ENCODE peak calls at places on chromosomes 7 and 10, in ten cellular contexts. One of them, this sample, is unnamed.

GRCh38 chr7:122268101-122268500 is 36.4 kb downstream of the FEZF1 start:
- DNase-seq in GM12864: no peak
- DNase-seq in upper lobe of right lung: no peak
- DNase-seq in HEK293T: no peak
- DNase-seq in stimulated activated CD4-positive, alpha-beta T cell treated with anti-CD3 and anti-CD28 coated beads, Interleukin-2, amount 100 ng/mL, for 48 hours: no peak
- DNase-seq in CD4-positive, alpha-beta memory T cell: no peak
- DNase-seq in NCI-H345: no peak
- DNase-seq in AG09309: no peak
- DNase-seq in mesendoderm: no peak
- DNase-seq in GM12865: no peak
- DNase-seq in this sample: no peak

GRCh38 chr7:92325850-92326249 is 80.1 kb downstream of the ANKIB1 start:
- DNase-seq in GM12865: peak
- DNase-seq in HEK293T: no peak
- DNase-seq in AG09309: no peak
- DNase-seq in upper lobe of right lung: no peak
- DNase-seq in mesendoderm: no peak
- DNase-seq in stimulated activated CD4-positive, alpha-beta T cell treated with anti-CD3 and anti-CD28 coated beads, Interleukin-2, amount 100 ng/mL, for 48 hours: no peak
- DNase-seq in GM12864: no peak
- DNase-seq in CD4-positive, alpha-beta memory T cell: no peak
- DNase-seq in NCI-H345: no peak
- DNase-seq in this sample: no peak

GRCh38 chr10:71975087-71975890 is 11.1 kb downstream of the CHST3 start:
- DNase-seq in mesendoderm: no peak
- DNase-seq in CD4-positive, alpha-beta memory T cell: no peak
- DNase-seq in HEK293T: no peak
- DNase-seq in upper lobe of right lung: peak
- DNase-seq in stimulated activated CD4-positive, alpha-beta T cell treated with anti-CD3 and anti-CD28 coated beads, Interleukin-2, amount 100 ng/mL, for 48 hours: no peak
- DNase-seq in GM12865: no peak
- DNase-seq in AG09309: no peak
- DNase-seq in NCI-H345: no peak
- DNase-seq in GM12864: no peak
- DNase-seq in this sample: no peak

GRCh38 chr7:135712182-135712782 is 15.7 kb downstream of the SLC13A4 start:
- DNase-seq in CD4-positive, alpha-beta memory T cell: no peak
- DNase-seq in upper lobe of right lung: no peak
- DNase-seq in mesendoderm: no peak
- DNase-seq in stimulated activated CD4-positive, alpha-beta T cell treated with anti-CD3 and anti-CD28 coated beads, Interleukin-2, amount 100 ng/mL, for 48 hours: no peak
- DNase-seq in NCI-H345: peak
- DNase-seq in AG09309: no peak
- DNase-seq in GM12864: no peak
- DNase-seq in GM12865: peak
- DNase-seq in HEK293T: no peak
- DNase-seq in this sample: no peak

GRCh38 chr10:124721295-124722052 is 22.7 kb downstream of the FAM53B start:
- DNase-seq in GM12865: no peak
- DNase-seq in mesendoderm: no peak
- DNase-seq in AG09309: no peak
- DNase-seq in HEK293T: no peak
- DNase-seq in stimulated activated CD4-positive, alpha-beta T cell treated with anti-CD3 and anti-CD28 coated beads, Interleukin-2, amount 100 ng/mL, for 48 hours: no peak
- DNase-seq in CD4-positive, alpha-beta memory T cell: no peak
- DNase-seq in GM12864: no peak
- DNase-seq in upper lobe of right lung: peak
- DNase-seq in NCI-H345: no peak
- DNase-seq in this sample: no peak

GRCh38 chr10:86775056-86775858 is 18.8 kb downstream of the BMPR1A start:
- DNase-seq in upper lobe of right lung: no peak
- DNase-seq in mesendoderm: peak
- DNase-seq in HEK293T: no peak
- DNase-seq in AG09309: no peak
- DNase-seq in CD4-positive, alpha-beta memory T cell: no peak
- DNase-seq in GM12864: no peak
- DNase-seq in stimulated activated CD4-positive, alpha-beta T cell treated with anti-CD3 and anti-CD28 coated beads, Interleukin-2, amount 100 ng/mL, for 48 hours: no peak
- DNase-seq in NCI-H345: no peak
- DNase-seq in GM12865: peak
- DNase-seq in this sample: peak

GRCh38 chr7:30980194-30980593 is 16.4 kb downstream of the GHRHR start:
- DNase-seq in GM12864: no peak
- DNase-seq in NCI-H345: no peak
- DNase-seq in CD4-positive, alpha-beta memory T cell: no peak
- DNase-seq in HEK293T: no peak
- DNase-seq in AG09309: no peak
- DNase-seq in GM12865: no peak
- DNase-seq in upper lobe of right lung: no peak
- DNase-seq in mesendoderm: no peak
- DNase-seq in stimulated activated CD4-positive, alpha-beta T cell treated with anti-CD3 and anti-CD28 coated beads, Interleukin-2, amount 100 ng/mL, for 48 hours: no peak
- DNase-seq in this sample: no peak

GRCh38 chr7:73974101-73974947 is 53.6 kb upstream of the ELN start:
- DNase-seq in mesendoderm: no peak
- DNase-seq in CD4-positive, alpha-beta memory T cell: no peak
- DNase-seq in GM12864: no peak
- DNase-seq in AG09309: no peak
- DNase-seq in NCI-H345: no peak
- DNase-seq in HEK293T: no peak
- DNase-seq in GM12865: no peak
- DNase-seq in stimulated activated CD4-positive, alpha-beta T cell treated with anti-CD3 and anti-CD28 coated beads, Interleukin-2, amount 100 ng/mL, for 48 hours: no peak
- DNase-seq in upper lobe of right lung: peak
- DNase-seq in this sample: no peak

GRCh38 chr10:943334-944033 is 12.0 kb upstream of the LARP4B start:
- DNase-seq in HEK293T: no peak
- DNase-seq in GM12864: no peak
- DNase-seq in GM12865: peak
- DNase-seq in stimulated activated CD4-positive, alpha-beta T cell treated with anti-CD3 and anti-CD28 coated beads, Interleukin-2, amount 100 ng/mL, for 48 hours: no peak
- DNase-seq in NCI-H345: no peak
- DNase-seq in upper lobe of right lung: no peak
- DNase-seq in AG09309: no peak
- DNase-seq in CD4-positive, alpha-beta memory T cell: no peak
- DNase-seq in mesendoderm: no peak
- DNase-seq in this sample: no peak

GRCh38 chr10:47127188-47127587 is 172.8 kb upstream of the GDF10 start:
- DNase-seq in CD4-positive, alpha-beta memory T cell: no peak
- DNase-seq in NCI-H345: no peak
- DNase-seq in AG09309: no peak
- DNase-seq in GM12864: no peak
- DNase-seq in GM12865: no peak
- DNase-seq in HEK293T: no peak
- DNase-seq in upper lobe of right lung: no peak
- DNase-seq in mesendoderm: peak
- DNase-seq in stimulated activated CD4-positive, alpha-beta T cell treated with anti-CD3 and anti-CD28 coated beads, Interleukin-2, amount 100 ng/mL, for 48 hours: no peak
- DNase-seq in this sample: no peak

GRCh38 chr7:114444196-114444595 is 29.6 kb downstream of the FOXP2 start:
- DNase-seq in upper lobe of right lung: no peak
- DNase-seq in mesendoderm: no peak
- DNase-seq in CD4-positive, alpha-beta memory T cell: no peak
- DNase-seq in stimulated activated CD4-positive, alpha-beta T cell treated with anti-CD3 and anti-CD28 coated beads, Interleukin-2, amount 100 ng/mL, for 48 hours: no peak
- DNase-seq in GM12864: no peak
- DNase-seq in GM12865: peak
- DNase-seq in AG09309: no peak
- DNase-seq in NCI-H345: no peak
- DNase-seq in HEK293T: no peak
- DNase-seq in this sample: no peak

GRCh38 chr7:74185016-74185415 is 10.9 kb downstream of the EIF4H start:
- DNase-seq in stimulated activated CD4-positive, alpha-beta T cell treated with anti-CD3 and anti-CD28 coated beads, Interleukin-2, amount 100 ng/mL, for 48 hours: no peak
- DNase-seq in mesendoderm: no peak
- DNase-seq in NCI-H345: no peak
- DNase-seq in GM12865: no peak
- DNase-seq in CD4-positive, alpha-beta memory T cell: no peak
- DNase-seq in HEK293T: no peak
- DNase-seq in upper lobe of right lung: no peak
- DNase-seq in GM12864: no peak
- DNase-seq in AG09309: no peak
- DNase-seq in this sample: no peak

GRCh38 chr10:71086439-71087080 is 125.8 kb upstream of the UNC5B start:
- DNase-seq in upper lobe of right lung: peak
- DNase-seq in AG09309: no peak
- DNase-seq in GM12865: no peak
- DNase-seq in stimulated activated CD4-positive, alpha-beta T cell treated with anti-CD3 and anti-CD28 coated beads, Interleukin-2, amount 100 ng/mL, for 48 hours: no peak
- DNase-seq in NCI-H345: no peak
- DNase-seq in CD4-positive, alpha-beta memory T cell: no peak
- DNase-seq in GM12864: no peak
- DNase-seq in HEK293T: no peak
- DNase-seq in mesendoderm: no peak
- DNase-seq in this sample: no peak

GRCh38 chr10:33098966-33099663 is 141.1 kb upstream of the ITGB1 start:
- DNase-seq in AG09309: no peak
- DNase-seq in NCI-H345: no peak
- DNase-seq in HEK293T: no peak
- DNase-seq in GM12864: no peak
- DNase-seq in stimulated activated CD4-positive, alpha-beta T cell treated with anti-CD3 and anti-CD28 coated beads, Interleukin-2, amount 100 ng/mL, for 48 hours: no peak
- DNase-seq in GM12865: no peak
- DNase-seq in CD4-positive, alpha-beta memory T cell: no peak
- DNase-seq in mesendoderm: no peak
- DNase-seq in upper lobe of right lung: no peak
- DNase-seq in this sample: no peak

GRCh38 chr7:133775201-133775600 is 351.9 kb upstream of the LRGUK start:
- DNase-seq in GM12865: no peak
- DNase-seq in CD4-positive, alpha-beta memory T cell: no peak
- DNase-seq in HEK293T: no peak
- DNase-seq in mesendoderm: no peak
- DNase-seq in stimulated activated CD4-positive, alpha-beta T cell treated with anti-CD3 and anti-CD28 coated beads, Interleukin-2, amount 100 ng/mL, for 48 hours: no peak
- DNase-seq in upper lobe of right lung: no peak
- DNase-seq in NCI-H345: peak
- DNase-seq in GM12864: no peak
- DNase-seq in AG09309: no peak
- DNase-seq in this sample: no peak

GRCh38 chr10:19920075-19920726 is 104.0 kb downstream of the PLXDC2 start:
- DNase-seq in CD4-positive, alpha-beta memory T cell: no peak
- DNase-seq in AG09309: no peak
- DNase-seq in GM12864: no peak
- DNase-seq in GM12865: no peak
- DNase-seq in upper lobe of right lung: no peak
- DNase-seq in NCI-H345: no peak
- DNase-seq in HEK293T: no peak
- DNase-seq in mesendoderm: peak
- DNase-seq in stimulated activated CD4-positive, alpha-beta T cell treated with anti-CD3 and anti-CD28 coated beads, Interleukin-2, amount 100 ng/mL, for 48 hours: no peak
- DNase-seq in this sample: no peak

GRCh38 chr10:27643296-27643695 is 102.3 kb downstream of the MKX start:
- DNase-seq in GM12865: no peak
- DNase-seq in CD4-positive, alpha-beta memory T cell: no peak
- DNase-seq in GM12864: no peak
- DNase-seq in NCI-H345: no peak
- DNase-seq in AG09309: no peak
- DNase-seq in mesendoderm: no peak
- DNase-seq in upper lobe of right lung: no peak
- DNase-seq in stimulated activated CD4-positive, alpha-beta T cell treated with anti-CD3 and anti-CD28 coated beads, Interleukin-2, amount 100 ng/mL, for 48 hours: no peak
- DNase-seq in HEK293T: no peak
- DNase-seq in this sample: no peak

GRCh38 chr10:61110188-61110844 is 166.3 kb upstream of the RHOBTB1 start:
- DNase-seq in stimulated activated CD4-positive, alpha-beta T cell treated with anti-CD3 and anti-CD28 coated beads, Interleukin-2, amount 100 ng/mL, for 48 hours: no peak
- DNase-seq in AG09309: peak
- DNase-seq in NCI-H345: no peak
- DNase-seq in mesendoderm: no peak
- DNase-seq in GM12865: no peak
- DNase-seq in GM12864: no peak
- DNase-seq in upper lobe of right lung: no peak
- DNase-seq in HEK293T: no peak
- DNase-seq in CD4-positive, alpha-beta memory T cell: no peak
- DNase-seq in this sample: no peak

GRCh38 chr10:90856261-90856660 is 1.6 kb downstream of the HTR7 start:
- DNase-seq in mesendoderm: peak
- DNase-seq in upper lobe of right lung: no peak
- DNase-seq in HEK293T: no peak
- DNase-seq in CD4-positive, alpha-beta memory T cell: no peak
- DNase-seq in GM12864: no peak
- DNase-seq in stimulated activated CD4-positive, alpha-beta T cell treated with anti-CD3 and anti-CD28 coated beads, Interleukin-2, amount 100 ng/mL, for 48 hours: no peak
- DNase-seq in AG09309: no peak
- DNase-seq in NCI-H345: no peak
- DNase-seq in GM12865: no peak
- DNase-seq in this sample: no peak

GRCh38 chr7:13848576-13849527 is 140.6 kb downstream of the ETV1 start:
- DNase-seq in upper lobe of right lung: no peak
- DNase-seq in CD4-positive, alpha-beta memory T cell: no peak
- DNase-seq in GM12864: no peak
- DNase-seq in stimulated activated CD4-positive, alpha-beta T cell treated with anti-CD3 and anti-CD28 coated beads, Interleukin-2, amount 100 ng/mL, for 48 hours: no peak
- DNase-seq in AG09309: peak
- DNase-seq in mesendoderm: no peak
- DNase-seq in NCI-H345: no peak
- DNase-seq in GM12865: no peak
- DNase-seq in HEK293T: no peak
- DNase-seq in this sample: no peak

GRCh38 chr10:114221235-114221634 is 17.8 kb upstream of the VWA2 start:
- DNase-seq in stimulated activated CD4-positive, alpha-beta T cell treated with anti-CD3 and anti-CD28 coated beads, Interleukin-2, amount 100 ng/mL, for 48 hours: no peak
- DNase-seq in mesendoderm: no peak
- DNase-seq in GM12865: no peak
- DNase-seq in AG09309: no peak
- DNase-seq in CD4-positive, alpha-beta memory T cell: no peak
- DNase-seq in NCI-H345: no peak
- DNase-seq in HEK293T: no peak
- DNase-seq in GM12864: no peak
- DNase-seq in upper lobe of right lung: no peak
- DNase-seq in this sample: no peak

GRCh38 chr10:22897371-22897770 is 30.5 kb upstream of the ARMC3 start:
- DNase-seq in HEK293T: no peak
- DNase-seq in NCI-H345: no peak
- DNase-seq in CD4-positive, alpha-beta memory T cell: no peak
- DNase-seq in stimulated activated CD4-positive, alpha-beta T cell treated with anti-CD3 and anti-CD28 coated beads, Interleukin-2, amount 100 ng/mL, for 48 hours: no peak
- DNase-seq in mesendoderm: peak
- DNase-seq in GM12864: no peak
- DNase-seq in AG09309: no peak
- DNase-seq in upper lobe of right lung: no peak
- DNase-seq in GM12865: no peak
- DNase-seq in this sample: no peak

GRCh38 chr7:1693419-1693990 is 23.4 kb downstream of the ELFN1 start:
- DNase-seq in GM12865: no peak
- DNase-seq in stimulated activated CD4-positive, alpha-beta T cell treated with anti-CD3 and anti-CD28 coated beads, Interleukin-2, amount 100 ng/mL, for 48 hours: no peak
- DNase-seq in AG09309: no peak
- DNase-seq in CD4-positive, alpha-beta memory T cell: no peak
- DNase-seq in NCI-H345: peak
- DNase-seq in upper lobe of right lung: peak
- DNase-seq in GM12864: no peak
- DNase-seq in HEK293T: no peak
- DNase-seq in mesendoderm: no peak
- DNase-seq in this sample: no peak

GRCh38 chr10:66258693-66259092 is 667.1 kb upstream of the LRRTM3 start:
- DNase-seq in HEK293T: no peak
- DNase-seq in GM12864: no peak
- DNase-seq in CD4-positive, alpha-beta memory T cell: no peak
- DNase-seq in AG09309: no peak
- DNase-seq in GM12865: no peak
- DNase-seq in stimulated activated CD4-positive, alpha-beta T cell treated with anti-CD3 and anti-CD28 coated beads, Interleukin-2, amount 100 ng/mL, for 48 hours: no peak
- DNase-seq in NCI-H345: no peak
- DNase-seq in mesendoderm: no peak
- DNase-seq in upper lobe of right lung: no peak
- DNase-seq in this sample: no peak

GRCh38 chr7:134174797-134175261 is 47.7 kb downstream of the LRGUK start:
- DNase-seq in NCI-H345: no peak
- DNase-seq in mesendoderm: peak
- DNase-seq in stimulated activated CD4-positive, alpha-beta T cell treated with anti-CD3 and anti-CD28 coated beads, Interleukin-2, amount 100 ng/mL, for 48 hours: no peak
- DNase-seq in GM12865: peak
- DNase-seq in AG09309: peak
- DNase-seq in GM12864: no peak
- DNase-seq in upper lobe of right lung: no peak
- DNase-seq in HEK293T: no peak
- DNase-seq in CD4-positive, alpha-beta memory T cell: no peak
- DNase-seq in this sample: peak

GRCh38 chr7:102122026-102122425 is 164.6 kb upstream of the SH2B2 start:
- DNase-seq in GM12864: no peak
- DNase-seq in stimulated activated CD4-positive, alpha-beta T cell treated with anti-CD3 and anti-CD28 coated beads, Interleukin-2, amount 100 ng/mL, for 48 hours: no peak
- DNase-seq in NCI-H345: no peak
- DNase-seq in upper lobe of right lung: no peak
- DNase-seq in AG09309: no peak
- DNase-seq in CD4-positive, alpha-beta memory T cell: no peak
- DNase-seq in GM12865: peak
- DNase-seq in HEK293T: no peak
- DNase-seq in mesendoderm: no peak
- DNase-seq in this sample: peak

GRCh38 chr7:29106128-29106988 is 40.0 kb downstream of the CPVL start:
- DNase-seq in NCI-H345: peak
- DNase-seq in HEK293T: peak
- DNase-seq in GM12864: no peak
- DNase-seq in mesendoderm: peak
- DNase-seq in GM12865: peak
- DNase-seq in stimulated activated CD4-positive, alpha-beta T cell treated with anti-CD3 and anti-CD28 coated beads, Interleukin-2, amount 100 ng/mL, for 48 hours: peak
- DNase-seq in CD4-positive, alpha-beta memory T cell: no peak
- DNase-seq in upper lobe of right lung: no peak
- DNase-seq in AG09309: peak
- DNase-seq in this sample: no peak

GRCh38 chr10:124342821-124343170 is 75.9 kb downstream of the OAT start:
- DNase-seq in GM12864: no peak
- DNase-seq in NCI-H345: no peak
- DNase-seq in HEK293T: no peak
- DNase-seq in CD4-positive, alpha-beta memory T cell: no peak
- DNase-seq in stimulated activated CD4-positive, alpha-beta T cell treated with anti-CD3 and anti-CD28 coated beads, Interleukin-2, amount 100 ng/mL, for 48 hours: no peak
- DNase-seq in GM12865: no peak
- DNase-seq in mesendoderm: no peak
- DNase-seq in upper lobe of right lung: peak
- DNase-seq in AG09309: no peak
- DNase-seq in this sample: no peak

This sample was measured in GM12878.